ENCODE peak calls at places on chromosomes 4 and X, in four cellular contexts. A is HCT116, G is K562, M is HepG2. K is an unnamed sample. For H3K4me1, the result is how much of the 10 kb centered on the place peaks cover.

GRCh38 chr4:79297029-79297428 is 28.8 kb downstream of the NAA11 start:
- DNase-seq in M (no peak), A (no peak), G (no peak), K (no peak)

GRCh38 chr4:156620786-156621185 is 350.8 kb downstream of the PDGFC start:
- DNase-seq in M (no peak), A (no peak), G (no peak), K (no peak)

GRCh38 chr4:173370130-173370476 is 651 bp upstream of the SAP30 start:
- DNase-seq in M (no peak), A (no peak), G (peak), K (no peak)

GRCh38 chr4:57865264-57865663 is 755.1 kb upstream of the IGFBP7 start:
- DNase-seq in A (no peak), G (no peak), M (no peak), K (no peak)

GRCh38 chrX:141176586-141177451 is at the start of gene LDOC1:
- DNase-seq in M (no peak), A (no peak), G (peak), K (no peak)

GRCh38 chrX:105837227-105837626 is 14.9 kb downstream of the NRK start:
- DNase-seq in G (no peak), M (no peak), A (no peak), K (no peak)

GRCh38 chr4:184636144-184636543 is 13.1 kb downstream of the CASP3 start:
- DNase-seq in A (no peak), M (no peak), G (no peak), K (no peak)

GRCh38 chrX:41889317-41890025 is 33.9 kb downstream of the CASK start:
- DNase-seq in G (no peak), A (peak), M (peak), K (peak)

GRCh38 chr4:1842993-1843448 is 12.9 kb downstream of the LETM1 start:
- DNase-seq in M (no peak), G (no peak), A (no peak), K (no peak)

GRCh38 chr4:1841201-1841885 is 14.6 kb downstream of the LETM1 start:
- DNase-seq in M (no peak), G (no peak), A (no peak), K (no peak)

GRCh38 chr4:1842339-1842895 is 13.5 kb downstream of the LETM1 start:
- DNase-seq in M (no peak), A (no peak), G (no peak), K (no peak)

GRCh38 chr4:1843852-1844251 is 12.1 kb downstream of the LETM1 start:
- DNase-seq in A (no peak), M (no peak), G (no peak), K (no peak)

GRCh38 chr4:1841886-1842210 is 14.1 kb downstream of the LETM1 start:
- DNase-seq in A (no peak), M (no peak), G (no peak), K (no peak)
- H3K4me1 ChIP-seq in A (under half), M (under half), G (under half), K (under half)

DNA sequence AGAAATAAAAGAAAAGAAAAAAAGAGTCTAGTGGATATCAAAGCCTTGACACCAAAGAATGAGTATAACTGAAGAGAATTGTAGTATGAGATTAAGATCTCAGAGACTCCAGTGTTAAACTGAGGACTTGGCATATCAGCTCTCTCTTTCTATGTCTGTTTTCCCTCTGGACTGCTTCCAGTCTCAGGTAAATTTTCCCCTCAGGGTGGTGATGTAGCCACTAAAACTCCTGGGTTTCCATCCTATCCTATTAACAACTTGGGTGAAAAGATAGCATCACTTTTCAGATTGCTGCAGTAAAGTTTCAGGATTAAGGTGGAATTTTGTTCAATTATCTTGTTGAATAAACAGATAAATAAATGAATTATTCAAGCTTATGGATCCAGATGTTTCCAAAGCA is 85.7 kb downstream of the ATP10D start:
- DNase-seq in M (no peak), A (no peak), G (no peak), K (no peak)
- TF ChIP-seq TCF7L2 in M (no peak), A (no peak), G (no peak), K (no peak)

GRCh38 chr4:90403781-90404180 is 276.6 kb downstream of the CCSER1 start:
- DNase-seq in G (no peak), M (no peak), A (no peak), K (no peak)
- H3K4me1 ChIP-seq in G (under half), M (under half), A (under half), K (under half)

GRCh38 chrX:150329888-150330287 is 33.2 kb upstream of the MAMLD1 start:
- DNase-seq in A (no peak), G (no peak), M (no peak), K (no peak)
- TF ChIP-seq TCF7L2 in A (no peak), G (no peak), M (no peak), K (no peak)

GRCh38 chr4:140123666-140124377 is 30.2 kb downstream of the MAML3 start:
- DNase-seq in A (no peak), M (no peak), G (no peak), K (no peak)
- H3K4me1 ChIP-seq in A (under half), M (under half), G (under half), K (under half)

DNA sequence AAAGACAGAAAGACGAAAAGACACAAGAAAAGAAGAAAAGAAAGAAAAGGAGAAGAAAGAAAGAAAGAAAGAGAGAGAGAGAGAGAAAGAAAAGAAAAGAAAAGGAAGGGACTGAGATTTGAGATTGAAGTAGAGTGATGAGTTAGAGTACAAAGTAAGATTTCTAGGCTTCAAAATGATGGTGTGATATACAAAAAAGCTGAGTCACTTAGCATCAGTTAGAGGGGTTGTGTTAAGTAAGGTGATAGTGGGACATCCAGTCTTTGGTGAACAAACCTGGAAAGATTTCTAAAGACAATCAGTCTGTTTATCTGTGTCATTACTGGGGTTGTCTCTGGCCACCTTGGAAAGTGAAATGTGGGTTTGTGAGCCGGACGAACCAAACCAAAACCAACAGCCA is 13.5 kb downstream of the SLC10A6 start:
- DNase-seq in A (no peak), G (no peak), M (no peak), K (no peak)
- TF ChIP-seq TCF7L2 in A (no peak), G (no peak), M (no peak), K (no peak)

GRCh38 chr4:40238700-40239548 is 42.1 kb downstream of the RHOH start:
- DNase-seq in A (no peak), M (no peak), G (peak), K (no peak)

GRCh38 chr4:40243390-40243948 is 46.6 kb downstream of the RHOH start:
- DNase-seq in G (no peak), A (no peak), M (no peak), K (no peak)

GRCh38 chr4:40241936-40242590 is 45.2 kb downstream of the RHOH start:
- DNase-seq in A (no peak), G (no peak), M (no peak), K (no peak)

GRCh38 chr4:40240040-40240653 is 43.3 kb downstream of the RHOH start:
- DNase-seq in G (no peak), M (no peak), A (no peak), K (no peak)

GRCh38 chr4:40241026-40241425 is 44.2 kb downstream of the RHOH start:
- DNase-seq in G (no peak), M (no peak), A (no peak), K (no peak)
- H3K4me1 ChIP-seq in G (under half), M (under half), A (under half), K (under half)

DNA sequence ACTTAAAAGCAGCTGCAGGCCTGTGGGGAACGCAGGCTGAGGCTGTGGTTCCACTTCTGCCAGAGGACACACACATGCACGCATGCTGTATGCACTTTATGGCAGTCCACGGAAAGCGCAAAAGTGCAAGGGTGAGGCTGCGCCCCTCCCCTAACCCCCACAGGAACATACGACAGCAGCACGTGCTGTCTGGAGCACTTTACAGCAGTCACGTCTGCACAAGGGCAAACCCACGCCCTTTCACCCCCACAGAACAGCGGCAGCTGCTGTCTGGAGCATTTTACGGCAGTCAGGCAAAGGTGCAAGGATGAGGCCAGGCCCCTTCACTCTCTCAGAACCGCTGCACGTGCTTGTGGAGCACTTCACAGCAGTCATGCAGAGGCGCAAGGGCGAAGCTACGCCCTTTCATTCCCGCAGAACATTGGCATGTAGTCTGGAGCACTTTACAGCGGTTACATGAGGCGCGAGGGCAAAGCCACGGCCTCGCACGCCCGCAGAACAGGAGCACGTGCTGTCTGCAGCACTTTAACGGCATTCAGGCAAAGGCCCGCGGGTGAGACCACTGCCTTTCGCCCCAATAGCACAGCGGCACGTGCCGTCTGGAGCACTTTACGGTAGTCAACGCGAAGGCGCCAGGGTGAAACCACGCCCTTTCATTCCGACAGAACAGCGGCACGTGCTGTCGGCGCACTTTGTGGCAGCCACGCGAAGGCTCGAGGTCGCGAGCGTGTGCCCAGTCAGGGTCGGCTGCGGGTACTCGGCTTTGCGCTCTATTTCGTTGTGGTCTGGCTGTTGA is at the start of gene MPC1L:
- DNase-seq in G (no peak), A (no peak), M (no peak), K (no peak)
- TF ChIP-seq TCF7L2 in G (no peak), A (no peak), M (no peak), K (no peak)